ENCODE peak calls at places on chromosomes 2 and 18, in four cellular contexts. One of them, this sample, is unnamed.

GRCh38 chr2:84969511-84970265 is 1.3 kb upstream of the KCMF1 start:
- DNase-seq in heart left ventricle: no peak
- DNase-seq in astrocyte of the cerebellum: no peak
- DNase-seq in GM10248: no peak
- DNase-seq in this sample: no peak

GRCh38 chr2:207256476-207257207 is 90.9 kb upstream of the KLF7 start:
- DNase-seq in heart left ventricle: no peak
- DNase-seq in astrocyte of the cerebellum: no peak
- DNase-seq in GM10248: no peak
- DNase-seq in this sample: no peak

GRCh38 chr18:46718501-46719341 is 38.1 kb downstream of the ST8SIA5 start:
- DNase-seq in heart left ventricle: no peak
- DNase-seq in astrocyte of the cerebellum: peak
- DNase-seq in GM10248: no peak
- DNase-seq in this sample: peak

GRCh38 chr18:57543560-57543959 is 42.9 kb downstream of the FECH start:
- DNase-seq in heart left ventricle: no peak
- DNase-seq in astrocyte of the cerebellum: no peak
- DNase-seq in GM10248: no peak
- DNase-seq in this sample: no peak

GRCh38 chr18:45365835-45366234 is 249.4 kb upstream of the SLC14A2 start:
- DNase-seq in heart left ventricle: no peak
- DNase-seq in astrocyte of the cerebellum: peak
- DNase-seq in GM10248: no peak
- DNase-seq in this sample: no peak

GRCh38 chr2:241853651-241854341 is 4.9 kb downstream of the PDCD1 start:
- DNase-seq in heart left ventricle: peak
- DNase-seq in astrocyte of the cerebellum: no peak
- DNase-seq in GM10248: peak
- DNase-seq in this sample: no peak

GRCh38 chr2:157329524-157329923 is 3.9 kb upstream of the ERMN start:
- DNase-seq in heart left ventricle: no peak
- DNase-seq in astrocyte of the cerebellum: no peak
- DNase-seq in GM10248: no peak
- DNase-seq in this sample: no peak

GRCh38 chr2:110690345-110690965 is 12.6 kb upstream of the BUB1 start:
- DNase-seq in heart left ventricle: no peak
- DNase-seq in astrocyte of the cerebellum: no peak
- DNase-seq in GM10248: no peak
- DNase-seq in this sample: no peak

GRCh38 chr2:165795011-165795410 is 964 bp upstream of the GALNT3 start:
- DNase-seq in heart left ventricle: no peak
- DNase-seq in astrocyte of the cerebellum: no peak
- DNase-seq in GM10248: no peak
- DNase-seq in this sample: no peak

GRCh38 chr2:195489101-195489500 is 167.9 kb upstream of the SLC39A10 start:
- DNase-seq in heart left ventricle: no peak
- DNase-seq in astrocyte of the cerebellum: no peak
- DNase-seq in GM10248: no peak
- DNase-seq in this sample: no peak

GRCh38 chr2:236659758-236660150 is 90.1 kb downstream of the ACKR3 start:
- DNase-seq in heart left ventricle: no peak
- DNase-seq in astrocyte of the cerebellum: peak
- DNase-seq in GM10248: no peak
- DNase-seq in this sample: no peak

GRCh38 chr18:10010611-10011015 is 96.8 kb downstream of the VAPA start:
- DNase-seq in heart left ventricle: no peak
- DNase-seq in astrocyte of the cerebellum: peak
- DNase-seq in GM10248: no peak
- DNase-seq in this sample: peak

GRCh38 chr2:119784876-119785275 is 25.2 kb downstream of the PTPN4 start:
- DNase-seq in heart left ventricle: no peak
- DNase-seq in astrocyte of the cerebellum: no peak
- DNase-seq in GM10248: no peak
- DNase-seq in this sample: no peak

GRCh38 chr18:12317664-12318333 is 9.8 kb downstream of the TUBB6 start:
- DNase-seq in heart left ventricle: no peak
- DNase-seq in astrocyte of the cerebellum: no peak
- DNase-seq in GM10248: no peak
- DNase-seq in this sample: no peak

GRCh38 chr18:56083889-56084288 is 495.9 kb upstream of the TCF4 start:
- DNase-seq in heart left ventricle: no peak
- DNase-seq in astrocyte of the cerebellum: no peak
- DNase-seq in GM10248: no peak
- DNase-seq in this sample: no peak

GRCh38 chr2:1321297-1321696 is 92.0 kb upstream of the TPO start:
- DNase-seq in heart left ventricle: no peak
- DNase-seq in astrocyte of the cerebellum: no peak
- DNase-seq in GM10248: no peak
- DNase-seq in this sample: no peak

GRCh38 chr2:67883316-67884080 is 179.3 kb downstream of the C1D start:
- DNase-seq in heart left ventricle: no peak
- DNase-seq in astrocyte of the cerebellum: no peak
- DNase-seq in GM10248: no peak
- DNase-seq in this sample: no peak

GRCh38 chr18:31723639-31723997 is 37.1 kb downstream of the SLC25A52 start:
- DNase-seq in heart left ventricle: no peak
- DNase-seq in astrocyte of the cerebellum: no peak
- DNase-seq in GM10248: no peak
- DNase-seq in this sample: no peak

GRCh38 chr2:43132523-43133301 is 93.7 kb downstream of the ZFP36L2 start:
- DNase-seq in heart left ventricle: no peak
- DNase-seq in astrocyte of the cerebellum: no peak
- DNase-seq in GM10248: peak
- DNase-seq in this sample: no peak

GRCh38 chr2:85017436-85018048 is 46.6 kb downstream of the KCMF1 start:
- DNase-seq in heart left ventricle: no peak
- DNase-seq in astrocyte of the cerebellum: peak
- DNase-seq in GM10248: no peak
- DNase-seq in this sample: no peak

GRCh38 chr2:96145028-96145939 is at the start of gene DUSP2:
- DNase-seq in heart left ventricle: peak
- DNase-seq in astrocyte of the cerebellum: no peak
- DNase-seq in GM10248: peak
- DNase-seq in this sample: no peak

GRCh38 chr2:26511466-26511865 is 33.5 kb upstream of the OTOF start:
- DNase-seq in heart left ventricle: no peak
- DNase-seq in astrocyte of the cerebellum: no peak
- DNase-seq in GM10248: no peak
- DNase-seq in this sample: no peak
- TF ChIP-seq CTCF in heart left ventricle: no peak
- TF ChIP-seq CTCF in astrocyte of the cerebellum: no peak
- TF ChIP-seq CTCF in GM10248: no peak
- TF ChIP-seq CTCF in this sample: no peak

GRCh38 chr2:88627856-88628568 is 748 bp upstream of the EIF2AK3 start:
- DNase-seq in heart left ventricle: peak
- DNase-seq in astrocyte of the cerebellum: peak
- DNase-seq in GM10248: peak
- DNase-seq in this sample: peak
- TF ChIP-seq CTCF in heart left ventricle: no peak
- TF ChIP-seq CTCF in astrocyte of the cerebellum: no peak
- TF ChIP-seq CTCF in GM10248: no peak
- TF ChIP-seq CTCF in this sample: no peak

GRCh38 chr2:34570266-34570872 is 971.3 kb upstream of the FAM98A start:
- DNase-seq in heart left ventricle: peak
- DNase-seq in astrocyte of the cerebellum: peak
- DNase-seq in GM10248: no peak
- DNase-seq in this sample: no peak
- TF ChIP-seq CTCF in heart left ventricle: peak
- TF ChIP-seq CTCF in astrocyte of the cerebellum: peak
- TF ChIP-seq CTCF in GM10248: peak
- TF ChIP-seq CTCF in this sample: no peak

GRCh38 chr2:159035790-159036411 is 67.5 kb downstream of the TANC1 start:
- DNase-seq in heart left ventricle: no peak
- DNase-seq in astrocyte of the cerebellum: peak
- DNase-seq in GM10248: peak
- DNase-seq in this sample: no peak
- TF ChIP-seq CTCF in heart left ventricle: peak
- TF ChIP-seq CTCF in astrocyte of the cerebellum: peak
- TF ChIP-seq CTCF in GM10248: no peak
- TF ChIP-seq CTCF in this sample: no peak

DNA sequence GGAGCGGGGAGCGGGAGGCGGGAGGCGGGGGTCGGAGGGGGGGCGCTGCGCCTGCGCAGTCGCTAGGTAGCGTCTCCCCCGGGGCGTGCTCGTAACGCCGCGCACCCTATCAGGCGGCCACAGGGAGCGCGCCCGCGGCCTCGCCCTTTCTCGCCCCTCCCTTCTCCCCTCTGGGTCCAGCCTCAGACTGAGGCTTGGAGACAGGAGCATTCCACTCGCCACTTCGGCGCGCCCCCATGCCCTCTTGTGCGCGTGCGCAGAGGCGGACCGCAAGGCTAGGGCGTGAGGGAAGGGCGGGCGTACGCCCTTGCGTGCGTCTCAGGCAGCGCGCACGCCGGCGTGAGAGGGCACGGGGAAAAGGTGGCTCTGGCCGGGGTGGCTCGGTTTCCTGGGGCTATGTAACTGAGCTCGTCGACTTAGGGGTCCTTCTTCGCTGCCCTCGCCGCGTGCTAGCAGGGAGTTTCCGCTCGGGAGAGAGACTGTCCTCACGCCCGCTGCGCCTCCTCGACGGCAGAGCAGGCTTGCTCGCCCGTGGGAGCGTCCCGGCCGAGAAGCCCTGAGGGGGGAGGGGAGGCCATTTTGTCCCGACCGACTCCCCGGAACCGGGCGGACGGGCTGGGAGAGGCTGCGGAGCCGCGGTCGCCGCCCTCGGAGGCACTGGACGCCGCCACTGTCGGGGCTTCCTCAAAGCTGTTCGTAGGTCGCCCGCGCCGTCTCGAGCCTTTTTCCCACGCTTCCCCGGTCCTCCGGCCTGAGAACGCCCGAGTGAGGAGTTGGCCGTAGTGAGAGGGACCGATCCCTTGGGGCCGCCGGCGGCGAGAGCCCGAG is at the start of gene RAB10:
- DNase-seq in heart left ventricle: peak
- DNase-seq in astrocyte of the cerebellum: peak
- DNase-seq in GM10248: peak
- DNase-seq in this sample: peak
- TF ChIP-seq CTCF in heart left ventricle: peak
- TF ChIP-seq CTCF in astrocyte of the cerebellum: no peak
- TF ChIP-seq CTCF in GM10248: no peak
- TF ChIP-seq CTCF in this sample: no peak